ENCODE peak calls at places on chromosomes 11 and 22, in eight cellular contexts. O, S, Y, X, C, H, U and W are unnamed samples.

GRCh38 chr11:134040386-134041297 is 28.2 kb upstream of the JAM3 start:
- DNase-seq in U (no peak), H (no peak), C (no peak), X (no peak), Y (no peak), O (no peak), S (no peak), W (no peak)

GRCh38 chr11:96211433-96211832 is 131.6 kb downstream of the MAML2 start:
- DNase-seq in X (no peak), U (no peak), C (no peak), H (no peak), Y (no peak), S (no peak), O (no peak), W (no peak)

GRCh38 chr11:128620306-128621175 is 33.2 kb upstream of the ETS1 start:
- DNase-seq in H (no peak), Y (no peak), C (no peak), U (no peak), O (no peak), X (no peak), S (no peak), W (no peak)

GRCh38 chr22:44329179-44329796 is 16.5 kb upstream of the SHISAL1 start:
- DNase-seq in Y (no peak), S (no peak), X (peak), H (no peak), O (no peak), C (no peak), U (peak), W (no peak)

GRCh38 chr11:82814379-82814778 is 80.7 kb upstream of the FAM181B start:
- DNase-seq in S (no peak), C (no peak), H (no peak), Y (no peak), O (no peak), U (no peak), X (no peak), W (no peak)

GRCh38 chr22:27719535-27720227 is 81.9 kb downstream of the MN1 start:
- DNase-seq in U (no peak), Y (peak), O (peak), C (no peak), X (no peak), H (no peak), S (no peak), W (no peak)

GRCh38 chr11:32081129-32081641 is 9.7 kb upstream of the RCN1 start:
- DNase-seq in U (no peak), Y (no peak), C (no peak), H (no peak), O (no peak), X (no peak), S (no peak), W (no peak)

GRCh38 chr11:126113515-126113957 is 50.9 kb upstream of the CDON start:
- DNase-seq in Y (peak), S (no peak), O (no peak), U (no peak), C (peak), X (peak), H (peak), W (peak)

GRCh38 chr11:94583885-94584500 is 16.8 kb downstream of the PIWIL4 start:
- DNase-seq in U (peak), X (no peak), C (no peak), Y (no peak), H (no peak), S (no peak), O (no peak), W (no peak)

GRCh38 chr11:36509265-36509664 is 807 bp downstream of the TRAF6 start:
- DNase-seq in U (no peak), S (no peak), X (no peak), O (peak), H (no peak), Y (no peak), C (no peak), W (no peak)

GRCh38 chr11:747176-748006 is at the start of gene TALDO1:
- DNase-seq in C (peak), Y (peak), H (peak), S (peak), X (peak), O (peak), U (peak), W (peak)

GRCh38 chr11:122703541-122704272 is 48.2 kb downstream of the UBASH3B start:
- DNase-seq in S (no peak), Y (no peak), C (no peak), H (no peak), X (no peak), O (no peak), U (no peak), W (no peak)

GRCh38 chr11:1916132-1916985 is 3.1 kb upstream of the TNNT3 start:
- DNase-seq in U (peak), S (no peak), X (no peak), C (no peak), O (no peak), H (peak), Y (no peak), W (peak)

GRCh38 chr22:47587861-47588582 is 825.6 kb downstream of the TBC1D22A start:
- DNase-seq in S (no peak), X (no peak), H (no peak), U (no peak), C (no peak), O (no peak), Y (no peak), W (no peak)

GRCh38 chr11:20367313-20367948 is 3.9 kb downstream of the HTATIP2 start:
- DNase-seq in S (no peak), X (peak), U (no peak), H (no peak), C (peak), Y (no peak), O (peak), W (no peak)

GRCh38 chr11:36155770-36156485 is 133.3 kb downstream of the COMMD9 start:
- DNase-seq in H (no peak), C (no peak), U (no peak), S (no peak), O (no peak), X (no peak), Y (no peak), W (no peak)

GRCh38 chr11:47406896-47407745 is 1.3 kb upstream of the SLC39A13 start:
- DNase-seq in X (no peak), Y (no peak), U (no peak), H (no peak), O (peak), C (no peak), S (no peak), W (no peak)

GRCh38 chr22:39388261-39389011 is 11.1 kb upstream of the TAB1 start:
- DNase-seq in C (peak), Y (peak), U (no peak), S (no peak), H (peak), X (peak), O (peak), W (peak)

GRCh38 chr11:96648991-96649390 is 259.2 kb downstream of the JRKL start:
- DNase-seq in O (no peak), S (no peak), U (no peak), H (no peak), X (no peak), Y (no peak), C (no peak), W (no peak)

GRCh38 chr11:1644601-1645356 is 15.2 kb downstream of the KRTAP5-5 start:
- DNase-seq in H (no peak), O (no peak), X (no peak), S (no peak), Y (no peak), U (no peak), C (no peak), W (no peak)

GRCh38 chr11:72703281-72704008 is 29.2 kb upstream of the PDE2A start:
- DNase-seq in S (no peak), C (no peak), X (no peak), H (peak), U (no peak), O (peak), Y (no peak), W (no peak)

GRCh38 chr11:35529971-35530495 is 4.6 kb upstream of the PAMR1 start:
- DNase-seq in U (no peak), C (no peak), O (no peak), S (no peak), Y (no peak), H (peak), X (no peak), W (no peak)

GRCh38 chr11:102347526-102348331 is 715 bp downstream of the BIRC2 start:
- DNase-seq in S (no peak), U (no peak), X (peak), Y (peak), C (no peak), H (no peak), O (peak), W (no peak)

GRCh38 chr22:19109198-19110063 is 12.8 kb downstream of the DGCR2 start:
- DNase-seq in U (peak), X (peak), H (no peak), S (no peak), Y (peak), C (no peak), O (peak), W (no peak)

GRCh38 chr11:100574894-100575769 is 112.0 kb upstream of the ARHGAP42 start:
- DNase-seq in O (no peak), C (no peak), U (no peak), Y (no peak), H (no peak), X (no peak), S (no peak), W (no peak)

GRCh38 chr11:59957094-59957493 is 6.7 kb upstream of the OOSP4A start:
- DNase-seq in H (no peak), C (no peak), Y (no peak), X (no peak), O (no peak), U (no peak), S (no peak), W (no peak)

GRCh38 chr11:72102946-72103753 is at the start of gene LAMTOR1:
- DNase-seq in X (peak), C (peak), S (peak), Y (peak), H (peak), U (peak), O (peak), W (peak)

GRCh38 chr22:17314472-17314871 is 54.8 kb upstream of the CECR2 start:
- DNase-seq in O (no peak), Y (no peak), S (no peak), X (no peak), C (no peak), H (no peak), U (no peak), W (no peak)

GRCh38 chr11:79400717-79401330 is 40.0 kb downstream of the TENM4 start:
- DNase-seq in H (no peak), O (peak), S (no peak), Y (no peak), U (no peak), C (peak), X (peak), W (peak)

GRCh38 chr11:12139144-12139881 is 28.9 kb downstream of the MICAL2 start:
- DNase-seq in C (no peak), O (no peak), Y (no peak), H (no peak), S (no peak), U (no peak), X (no peak), W (no peak)

GRCh38 chr22:39994566-39995345 is at the start of gene FAM83F:
- DNase-seq in S (no peak), Y (peak), X (peak), C (no peak), U (no peak), H (no peak), O (no peak), W (peak)

GRCh38 chr11:122727101-122727929 is 71.8 kb downstream of the UBASH3B start:
- DNase-seq in X (peak), C (no peak), H (no peak), Y (no peak), S (no peak), U (no peak), O (no peak), W (no peak)

GRCh38 chr11:123318623-123319022 is 111.4 kb upstream of the GRAMD1B start:
- DNase-seq in S (no peak), U (no peak), X (no peak), O (no peak), H (no peak), C (no peak), Y (no peak), W (no peak)

GRCh38 chr11:8368772-8369171 is 105.1 kb upstream of the LMO1 start:
- DNase-seq in X (no peak), U (no peak), O (no peak), H (no peak), C (no peak), Y (no peak), S (no peak), W (no peak)

GRCh38 chr11:22792497-22792896 is 37.1 kb downstream of the SVIP start:
- DNase-seq in S (no peak), O (peak), H (no peak), X (no peak), Y (no peak), U (no peak), C (no peak), W (no peak)

DNA sequence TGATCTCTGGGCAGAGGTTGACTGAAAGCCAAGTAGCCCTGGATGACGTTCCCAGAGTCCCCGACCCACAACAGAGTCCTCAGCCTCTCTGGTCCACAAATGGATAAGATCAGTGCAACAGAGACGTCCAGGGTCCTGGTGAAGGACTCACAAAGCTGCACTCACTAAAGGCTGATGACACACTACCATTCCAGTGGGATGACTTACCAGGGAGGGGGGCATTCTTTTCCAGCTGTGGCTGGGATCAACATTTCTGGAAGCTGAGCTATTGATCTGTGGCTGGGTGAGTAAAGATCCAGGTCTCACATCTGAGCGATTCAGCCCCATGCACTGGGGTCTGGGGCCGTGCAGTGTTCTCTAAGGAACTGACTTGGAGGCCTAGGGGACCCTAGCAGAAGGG is 296.2 kb downstream of the NTM start:
- DNase-seq in S (no peak), U (no peak), Y (no peak), H (no peak), X (no peak), C (no peak), O (no peak), W (no peak)
- TF ChIP-seq POLR2A in S (no peak), U (no peak), Y (no peak), H (no peak), X (no peak), C (no peak), O (no peak), W (no peak)

DNA sequence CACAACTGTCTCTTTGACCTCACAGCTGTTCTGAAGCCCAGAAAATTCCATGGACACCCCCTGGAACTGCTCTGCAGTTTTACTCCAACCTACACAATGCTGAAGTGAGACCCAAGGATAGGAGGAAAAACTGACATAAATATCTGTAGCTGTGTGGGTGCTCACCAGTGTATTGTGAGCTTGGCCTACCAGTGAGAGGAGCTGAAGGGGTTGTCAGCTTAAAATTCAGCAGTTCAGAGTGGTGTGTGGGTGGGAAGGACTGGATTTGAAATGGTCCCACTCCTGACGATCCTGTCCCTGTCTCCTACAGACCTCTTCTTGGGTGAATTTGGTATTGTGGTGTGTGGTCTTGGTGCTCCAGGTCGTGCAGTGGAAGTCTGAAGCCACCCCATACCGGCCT is 2.2 kb downstream of the TMEM223 start:
- DNase-seq in H (no peak), X (no peak), Y (no peak), C (no peak), S (no peak), O (no peak), U (no peak), W (no peak)
- H3K27ac ChIP-seq in H (no peak), X (no peak), Y (no peak), C (no peak), S (no peak), O (peak), U (no peak), W (no peak)

GRCh38 chr11:6618117-6619020 is 853 bp downstream of the TPP1 start:
- DNase-seq in Y (peak), X (peak), U (no peak), C (no peak), O (peak), H (no peak), S (no peak), W (peak)
- TF ChIP-seq POLR2A in Y (no peak), X (peak), U (no peak), C (no peak), O (no peak), H (no peak), S (peak), W (no peak)

DNA sequence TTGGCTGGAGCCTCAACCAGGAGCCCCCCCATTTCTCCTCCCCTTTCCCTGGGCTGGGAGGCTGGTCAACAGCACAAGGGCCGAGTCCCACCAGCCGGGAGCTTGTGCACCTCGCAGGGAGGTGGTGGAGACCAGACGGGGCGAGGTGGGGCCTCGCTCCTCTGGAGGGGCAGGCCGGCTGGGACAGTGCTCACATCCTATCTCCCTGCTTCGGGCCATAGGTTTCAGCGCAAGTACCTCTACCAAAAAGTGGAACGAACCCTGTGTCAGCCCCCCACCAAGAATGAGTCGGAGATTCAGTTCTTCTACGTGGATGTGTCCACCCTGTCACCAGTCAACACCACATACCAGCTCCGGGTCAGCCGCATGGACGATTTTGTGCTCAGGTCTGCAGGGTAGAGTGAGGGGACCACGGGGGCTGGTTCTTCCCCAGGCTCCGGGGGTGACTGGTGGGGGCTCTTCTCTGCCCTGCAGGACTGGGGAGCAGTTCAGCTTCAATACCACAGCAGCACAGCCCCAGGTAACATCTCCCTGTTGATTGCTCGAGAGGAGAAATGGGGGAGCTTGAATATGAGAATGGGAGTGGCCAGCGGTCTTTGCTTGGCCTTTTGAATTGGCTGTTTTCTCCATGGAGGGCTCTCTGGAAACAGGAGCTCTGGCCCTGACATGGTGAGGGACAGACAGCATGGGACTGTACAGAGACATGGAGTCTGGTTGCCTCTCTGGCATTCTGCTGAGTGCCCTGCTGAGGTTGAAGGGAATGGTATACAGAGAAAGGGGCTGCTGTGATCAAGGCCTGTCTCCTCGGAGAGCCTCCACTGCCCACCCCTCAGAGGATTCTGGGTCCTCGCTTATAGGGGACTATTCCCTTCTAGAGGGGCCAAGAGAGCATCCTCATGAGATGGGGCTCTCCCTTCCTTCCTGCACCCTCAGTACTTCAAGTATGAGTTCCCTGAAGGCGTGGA is 3.3 kb downstream of the SIDT2 start:
- DNase-seq in Y (peak), S (no peak), C (no peak), H (no peak), U (no peak), X (no peak), O (no peak), W (no peak)
- H3K27ac ChIP-seq in Y (peak), S (no peak), C (no peak), H (no peak), U (no peak), X (no peak), O (no peak), W (no peak)

GRCh38 chr11:66311965-66312548 is 4.8 kb downstream of the CD248 start:
- DNase-seq in U (peak), S (peak), H (peak), Y (peak), C (peak), O (peak), X (peak), W (peak)
- TF ChIP-seq POLR2A in U (peak), S (peak), H (no peak), Y (peak), C (no peak), O (no peak), X (peak), W (peak)

DNA sequence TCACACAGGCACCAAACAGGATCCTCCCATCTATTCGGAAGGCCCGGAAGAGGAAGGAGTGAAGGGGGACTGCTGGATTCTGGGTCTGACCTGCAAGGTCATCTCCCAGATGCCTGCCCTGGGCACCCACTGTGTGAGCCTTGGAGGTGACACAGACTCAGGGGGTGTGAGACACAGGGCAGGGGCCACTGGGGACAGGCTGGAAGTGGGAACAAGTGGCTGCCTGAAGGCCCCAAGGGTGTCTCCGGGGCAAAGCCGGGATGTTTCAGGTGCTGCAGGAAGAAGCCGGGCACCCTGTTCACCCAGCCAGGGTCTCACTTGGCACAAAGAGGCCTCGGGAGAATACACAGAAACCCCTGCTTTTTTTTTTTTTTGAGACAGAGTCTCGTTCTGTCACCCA is 385.5 kb downstream of the CTTN start:
- DNase-seq in C (no peak), U (no peak), S (no peak), H (no peak), X (no peak), O (no peak), Y (no peak), W (no peak)
- H3K27ac ChIP-seq in C (no peak), U (no peak), S (no peak), H (no peak), X (no peak), O (no peak), Y (no peak), W (no peak)

GRCh38 chr22:38177044-38177443 is 4.6 kb downstream of the PLA2G6 start:
- DNase-seq in O (no peak), U (no peak), S (no peak), X (no peak), H (no peak), C (no peak), Y (no peak), W (no peak)

GRCh38 chr22:38184788-38185187 is 3.2 kb upstream of the PLA2G6 start:
- DNase-seq in O (no peak), S (no peak), U (no peak), Y (no peak), C (no peak), X (no peak), H (no peak), W (no peak)

GRCh38 chr22:38177926-38178604 is 3.6 kb downstream of the PLA2G6 start:
- DNase-seq in O (peak), C (peak), U (no peak), S (no peak), X (peak), H (no peak), Y (peak), W (peak)

GRCh38 chr22:38180841-38181452 is 683 bp downstream of the PLA2G6 start:
- DNase-seq in X (peak), O (peak), Y (peak), S (no peak), H (no peak), U (no peak), C (no peak), W (peak)

GRCh38 chr22:38181453-38182200 is at the start of gene PLA2G6:
- DNase-seq in H (peak), O (peak), C (peak), X (peak), U (peak), Y (peak), S (peak), W (peak)
- TF ChIP-seq POLR2A in H (no peak), O (peak), C (peak), X (peak), U (peak), Y (peak), S (peak), W (peak)